ENCODE peak calls at places on chromosomes 12 and 14, in five cellular contexts. O is upper lobe of right lung, W is bronchial epithelial cell, M is tibial nerve, S is fibroblast of lung. C is an unnamed sample.

GRCh38 chr12:52147983-52148540 is 43.8 kb downstream of the KRT80 start:
- DNase-seq in O (no peak), W (no peak), M (no peak), S (no peak), C (no peak)

GRCh38 chr12:121783771-121784170 is 9.7 kb downstream of the RHOF start:
- DNase-seq in O (no peak), W (peak; percentile 71), M (no peak), S (no peak), C (no peak)

GRCh38 chr12:103330672-103331071 is 165.1 kb downstream of the C12orf42 start:
- DNase-seq in O (no peak), W (no peak), M (no peak), S (no peak), C (no peak)

GRCh38 chr12:15788266-15789214 is 648 bp downstream of the EPS8 start:
- DNase-seq in O (peak; percentile 68), W (peak; percentile 50), M (peak; percentile 26), S (peak; percentile 61), C (peak; percentile 40)

GRCh38 chr14:95274874-95275273 is 44.8 kb downstream of the CLMN start:
- DNase-seq in O (no peak), W (no peak), M (no peak), S (no peak), C (no peak)

GRCh38 chr12:64890873-64891468 is 66.5 kb downstream of the TBC1D30 start:
- DNase-seq in O (no peak), W (peak; percentile 67), M (no peak), S (peak; percentile 40), C (no peak)

GRCh38 chr14:104600141-104600643 is 4.4 kb downstream of the TMEM179 start:
- DNase-seq in O (peak; percentile 47), W (no peak), M (no peak), S (no peak), C (peak; percentile 53)

GRCh38 chr14:101476258-101476930 is 84.9 kb upstream of the DIO3 start:
- DNase-seq in O (peak; percentile 77), W (no peak), M (no peak), S (no peak), C (no peak)

GRCh38 chr12:62252576-62252975 is 7.6 kb upstream of the USP15 start:
- DNase-seq in O (no peak), W (peak; percentile 41), M (no peak), S (no peak), C (no peak)

GRCh38 chr14:54450535-54450934 is 9.4 kb upstream of the CNIH1 start:
- DNase-seq in O (no peak), W (peak; percentile 14), M (no peak), S (peak; percentile 52), C (no peak)

GRCh38 chr14:51004801-51005526 is 60.7 kb upstream of the PYGL start:
- DNase-seq in O (no peak), W (peak; percentile 79), M (no peak), S (peak; percentile 79), C (no peak)

GRCh38 chr12:105343836-105344235 is 13.3 kb downstream of the C12orf75 start:
- DNase-seq in O (no peak), W (no peak), M (no peak), S (no peak), C (no peak)

GRCh38 chr14:24473211-24473610 is 30.6 kb upstream of the SDR39U1 start:
- DNase-seq in O (no peak), W (no peak), M (no peak), S (no peak), C (no peak)

GRCh38 chr12:50246159-50246865 is 37.0 kb downstream of the LIMA1 start:
- DNase-seq in O (no peak), W (no peak), M (no peak), S (no peak), C (no peak)

GRCh38 chr12:107684990-107685359 is 624 bp upstream of the PWP1 start:
- DNase-seq in O (no peak), W (peak; percentile 29), M (no peak), S (peak; percentile 26), C (no peak)

GRCh38 chr12:98355322-98355721 is 160.1 kb upstream of the TMPO start:
- DNase-seq in O (no peak), W (peak; percentile 94), M (no peak), S (peak; percentile 79), C (no peak)

GRCh38 chr12:105348142-105348541 is 17.7 kb downstream of the C12orf75 start:
- DNase-seq in O (no peak), W (no peak), M (no peak), S (no peak), C (no peak)

GRCh38 chr14:76651410-76652055 is 109.7 kb upstream of the VASH1 start:
- DNase-seq in O (no peak), W (no peak), M (no peak), S (no peak), C (no peak)

GRCh38 chr14:76644875-76645518 is 116.3 kb upstream of the VASH1 start:
- DNase-seq in O (no peak), W (peak; percentile 33), M (no peak), S (peak; percentile 14), C (no peak)

DNA sequence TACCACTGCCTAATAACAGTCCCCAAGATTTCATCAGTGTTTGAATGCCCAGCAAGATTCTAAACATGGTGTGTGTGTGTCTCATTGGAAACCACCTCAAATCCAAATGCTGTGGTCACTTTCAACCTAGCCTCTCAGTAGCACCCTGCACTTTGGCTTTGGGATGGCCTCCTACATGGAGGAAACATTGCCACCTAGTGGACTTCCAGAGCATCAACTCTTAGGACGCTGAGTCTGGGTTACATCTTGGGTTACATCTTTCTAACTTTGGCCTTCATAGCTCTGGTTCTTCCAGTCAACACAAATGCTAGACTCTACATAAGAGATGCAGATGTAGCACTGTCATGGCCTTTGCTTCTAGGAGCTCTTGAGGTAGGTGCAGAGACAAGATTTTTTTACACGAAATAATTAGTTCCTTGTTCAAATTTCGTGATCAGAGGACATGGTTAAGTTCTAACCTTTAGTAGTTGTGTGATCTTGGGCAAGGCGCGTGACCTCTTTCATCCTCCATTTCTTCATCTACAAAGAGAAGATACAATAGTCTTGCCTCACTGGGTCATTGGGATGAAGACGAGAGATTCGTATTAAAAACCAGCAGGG is 113.5 kb upstream of the VASH1 start:
- DNase-seq in O (no peak), W (peak; percentile 55), M (no peak), S (peak; percentile 40), C (no peak)
- TF ChIP-seq CTCF in O (peak; percentile 75), W (peak; percentile 83), M (peak; percentile 47), S (peak; percentile 94), C (peak; percentile 75)

DNA sequence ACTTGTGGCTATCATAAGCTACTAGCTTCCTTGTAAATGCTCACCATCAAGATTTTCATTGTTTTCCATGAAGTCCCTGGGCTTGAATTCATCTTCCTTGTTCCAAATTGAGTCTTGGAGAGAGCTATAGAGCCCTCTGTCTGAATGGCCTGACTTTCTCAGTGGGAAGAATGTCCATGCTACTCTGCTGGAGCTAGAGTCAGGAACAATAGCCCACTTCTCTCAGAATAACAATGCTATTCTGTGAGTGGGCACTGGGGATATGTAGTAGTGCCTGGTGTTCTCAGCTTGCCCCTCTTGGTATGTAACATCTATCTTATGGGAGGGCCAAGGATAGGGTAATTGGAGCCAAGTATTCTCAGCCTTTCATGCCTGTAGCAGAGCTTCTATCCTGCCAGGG is 127.6 kb upstream of the TRHDE start:
- DNase-seq in O (no peak), W (no peak), M (no peak), S (no peak), C (no peak)
- H3K27me3 ChIP-seq in O (no peaks in the 10 kb centered on the region), W (no peaks in the 10 kb centered on the region), M (no peaks in the 10 kb centered on the region), S (no peaks in the 10 kb centered on the region), C (no peaks in the 10 kb centered on the region)

DNA sequence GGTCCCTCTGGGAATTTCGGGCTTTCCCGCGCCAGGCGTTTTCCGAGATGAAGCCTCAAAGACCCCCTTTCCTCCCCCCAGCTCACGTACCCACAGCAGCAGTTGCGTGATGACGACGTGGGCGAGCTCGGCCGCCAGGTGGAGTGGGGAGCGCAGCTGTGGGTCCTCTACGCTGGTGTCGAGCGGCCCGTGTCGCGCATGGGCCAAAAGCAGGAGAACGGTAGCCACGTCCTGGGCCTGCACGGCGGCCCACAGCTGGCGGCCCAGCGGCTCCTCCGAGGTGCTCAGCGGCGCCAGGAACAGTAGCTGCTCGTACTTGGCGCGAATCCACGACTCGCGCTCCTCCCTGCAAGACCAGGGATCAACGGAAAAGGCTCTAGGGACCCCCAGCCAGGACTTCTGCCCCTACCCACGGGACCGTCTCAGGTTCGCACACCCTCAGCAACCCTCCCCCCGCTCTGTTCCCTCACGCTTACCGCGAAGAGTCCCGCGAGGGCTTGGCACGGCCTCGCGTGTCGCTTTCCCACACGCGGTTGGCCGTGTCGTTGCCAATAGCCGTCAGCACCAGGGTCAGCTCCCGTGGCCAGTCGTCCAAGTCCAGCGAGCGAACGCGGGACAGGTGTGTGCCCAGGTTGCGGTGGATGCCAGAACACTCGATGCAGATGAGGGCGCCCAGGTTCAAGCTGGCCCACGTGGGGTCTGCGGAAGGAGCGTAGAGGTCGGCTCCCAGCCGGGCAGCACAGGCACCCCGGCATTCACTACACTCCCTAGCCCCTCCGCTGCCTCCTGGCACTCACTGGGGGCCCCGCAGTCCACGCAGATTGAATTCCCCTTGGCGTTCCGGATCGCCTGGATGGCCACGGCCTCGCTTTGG is 11.4 kb downstream of the AGAP2 start:
- DNase-seq in O (peak; percentile 77), W (no peak), M (no peak), S (peak; percentile 33), C (peak; percentile 33)
- H3K4me3 ChIP-seq in O (peak overlapping the region; percentile 67), W (peak overlapping the region; percentile 92), M (peak overlapping the region; percentile 49), S (peak overlapping the region; percentile 86), C (peak overlapping the region; percentile 67)

GRCh38 chr14:102592969-102593840 is 756 bp downstream of the RCOR1 start:
- DNase-seq in O (peak; percentile 84), W (no peak), M (peak; percentile 20), S (peak; percentile 41), C (no peak)
- TF ChIP-seq CTCF in O (peak; percentile 43), W (peak; percentile 40), M (peak; percentile 34), S (peak; percentile 35), C (peak; percentile 24)

DNA sequence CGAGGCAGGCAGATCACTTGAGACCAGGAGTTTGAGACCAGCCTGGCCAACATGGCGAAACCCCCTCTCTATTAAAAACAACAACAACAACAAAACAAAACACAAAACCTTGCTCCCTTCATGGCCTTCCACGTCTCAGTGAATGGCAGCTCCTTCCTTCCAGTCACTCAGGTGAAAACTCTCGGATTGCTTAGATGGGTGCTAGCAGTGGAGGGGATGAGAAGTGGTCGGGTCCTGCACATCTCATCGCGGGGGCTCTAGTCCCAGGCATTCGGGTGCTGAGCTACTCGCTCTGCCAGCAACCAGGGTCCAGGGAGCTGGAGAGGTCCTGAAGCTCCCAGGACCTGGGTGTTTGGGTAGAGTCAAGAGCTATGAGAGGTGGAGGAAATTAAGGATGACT is 7.7 kb downstream of the SLC6A13 start:
- DNase-seq in O (no peak), W (no peak), M (no peak), S (no peak), C (no peak)
- H3K27me3 ChIP-seq in O (peaks cover 6% of the 10 kb centered on the region), W (peaks cover 6% of the 10 kb centered on the region), M (peaks cover 8% of the 10 kb centered on the region), S (peaks cover 12% of the 10 kb centered on the region), C (no peaks in the 10 kb centered on the region)

DNA sequence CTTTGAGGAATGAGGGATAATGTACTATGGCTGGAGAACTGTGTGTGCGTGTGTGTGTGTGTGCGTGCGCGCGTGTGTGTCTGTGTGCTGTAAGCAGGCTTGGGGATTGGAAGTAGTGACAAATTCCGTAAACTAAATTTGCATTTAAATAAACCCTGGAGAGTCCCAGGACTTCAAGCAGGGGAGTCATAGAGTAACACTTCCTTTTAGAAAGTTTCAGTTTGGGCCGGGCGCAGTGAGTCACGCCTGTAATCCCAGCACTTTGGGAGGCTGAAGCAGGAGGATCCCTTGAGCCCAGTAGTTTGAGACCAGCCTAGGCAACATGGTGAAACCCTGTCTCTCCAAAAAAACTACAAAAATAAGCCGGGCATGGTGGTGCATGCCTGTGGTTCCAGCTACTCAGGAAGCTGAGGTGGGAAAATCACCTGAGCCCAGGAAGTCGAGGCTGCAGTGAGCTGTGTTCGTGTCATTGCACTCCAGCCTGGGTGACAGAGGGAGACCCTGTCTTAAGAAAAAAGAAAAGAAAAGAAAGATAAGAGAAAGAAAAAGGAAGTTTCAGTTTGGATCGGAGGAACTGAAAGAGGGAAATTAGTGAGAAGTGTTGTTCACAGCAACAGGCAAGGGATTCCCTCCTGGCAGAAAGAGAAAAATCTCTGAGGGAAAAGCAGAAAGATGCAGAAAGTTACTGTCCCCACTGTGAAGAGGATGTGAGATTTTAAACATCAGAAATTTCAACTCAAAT is 222.7 kb upstream of the SOX5 start:
- DNase-seq in O (no peak), W (no peak), M (no peak), S (no peak), C (no peak)
- H3K4me3 ChIP-seq in O (no peak overlapping the region), W (no peak overlapping the region), M (no peak overlapping the region), S (no peak overlapping the region), C (no peak overlapping the region)